ENCODE peak calls at places on chromosomes 13 and 19, in nine cellular contexts. Z, C, X, M, A, J, Q, V and P are unnamed samples.

GRCh38 chr19:33350538-33351309 is 22.8 kb upstream of the CEBPG start:
- DNase-seq in Q (no peak), Z (no peak), X (no peak), A (no peak), V (no peak), M (no peak), J (no peak), C (no peak), P (no peak)

GRCh38 chr13:42991892-42992584 is at the start of gene EPSTI1:
- DNase-seq in X (peak; percentile 94), Q (no peak), M (peak; percentile 14), C (peak; percentile 72), A (peak; percentile 55), V (peak; percentile 74), Z (peak; percentile 55), J (peak; percentile 75), P (peak; percentile 76)

GRCh38 chr13:31350560-31350959 is 150.8 kb downstream of the B3GLCT start:
- DNase-seq in C (no peak), Q (no peak), A (no peak), Z (no peak), J (no peak), X (no peak), V (no peak), M (no peak), P (no peak)

GRCh38 chr19:5447700-5448311 is 7.4 kb upstream of the ZNRF4 start:
- DNase-seq in X (peak; percentile 56), Z (no peak), V (no peak), J (no peak), Q (no peak), M (no peak), C (no peak), A (no peak), P (no peak)

GRCh38 chr19:1847684-1848398 is 442 bp downstream of the REXO1 start:
- DNase-seq in V (no peak), M (no peak), Z (peak; percentile 33), A (peak; percentile 25), Q (no peak), J (no peak), X (peak; percentile 49), C (peak; percentile 57), P (no peak)

GRCh38 chr19:20247016-20247683 is 80.1 kb downstream of the ZNF486 start:
- DNase-seq in V (peak; percentile 9), X (no peak), M (no peak), Z (no peak), C (peak; percentile 24), Q (no peak), J (no peak), A (no peak), P (no peak)

GRCh38 chr19:48724796-48725753 is 5.5 kb upstream of the MAMSTR start:
- DNase-seq in A (peak; percentile 97), C (no peak), M (no peak), Q (peak; percentile 99), V (no peak), Z (no peak), X (peak; percentile 67), J (no peak), P (peak; percentile 78)

GRCh38 chr19:51689751-51690358 is 3.3 kb upstream of the SPACA6 start:
- DNase-seq in A (no peak), X (no peak), J (peak; percentile 38), V (no peak), Q (no peak), M (no peak), Z (no peak), C (no peak), P (no peak)

GRCh38 chr13:99496322-99497142 is 4.7 kb upstream of the TM9SF2 start:
- DNase-seq in Z (peak; percentile 47), M (no peak), A (peak; percentile 25), J (peak; percentile 52), C (peak; percentile 61), V (peak; percentile 30), X (peak; percentile 35), Q (peak; percentile 59), P (no peak)

GRCh38 chr13:94710881-94711560 is 1.3 kb downstream of the SOX21 start:
- DNase-seq in C (peak; percentile 30), Z (no peak), X (no peak), A (no peak), Q (no peak), J (no peak), V (no peak), M (no peak), P (peak; percentile 69)

GRCh38 chr13:67069117-67069767 is 160.9 kb downstream of the PCDH9 start:
- DNase-seq in J (no peak), V (no peak), A (no peak), C (no peak), Z (no peak), X (no peak), Q (no peak), M (no peak), P (no peak)

GRCh38 chr13:112734696-112735547 is 45.1 kb downstream of the ATP11A start:
- DNase-seq in J (no peak), Q (no peak), C (no peak), Z (no peak), A (no peak), M (no peak), V (no peak), X (no peak), P (no peak)

GRCh38 chr13:67726979-67727378 is 496.8 kb upstream of the PCDH9 start:
- DNase-seq in M (no peak), Q (no peak), C (no peak), Z (no peak), A (no peak), X (no peak), V (no peak), J (peak; percentile 17), P (no peak)

GRCh38 chr19:46015080-46015960 is 7.5 kb downstream of the PGLYRP1 start:
- DNase-seq in A (no peak), M (no peak), V (peak; percentile 64), Z (peak; percentile 36), J (peak; percentile 74), Q (no peak), X (no peak), C (peak; percentile 67), P (peak; percentile 83)

GRCh38 chr19:9528757-9529336 is 9.6 kb downstream of the ZNF426 start:
- DNase-seq in A (peak; percentile 45), C (no peak), Z (no peak), X (no peak), M (no peak), V (no peak), Q (no peak), J (no peak), P (no peak)

GRCh38 chr13:92640936-92641335 is 585.7 kb upstream of the GPC6 start:
- DNase-seq in X (no peak), A (no peak), M (no peak), V (no peak), Z (no peak), J (no peak), Q (no peak), C (no peak), P (no peak)

GRCh38 chr19:33293255-33294057 is 8.9 kb downstream of the CEBPA start:
- DNase-seq in Z (no peak), M (no peak), Q (no peak), J (peak; percentile 46), C (no peak), A (peak; percentile 91), X (no peak), V (no peak), P (no peak)

GRCh38 chr13:113116871-113117271 is 5.7 kb upstream of the F10 start:
- DNase-seq in J (no peak), M (no peak), Z (no peak), A (no peak), X (no peak), Q (no peak), C (no peak), V (no peak), P (no peak)

GRCh38 chr13:36445806-36446423 is 13.6 kb downstream of the CCNA1 start:
- DNase-seq in Z (no peak), J (no peak), C (no peak), M (no peak), A (no peak), Q (no peak), V (no peak), X (no peak), P (no peak)

GRCh38 chr13:100668408-100668807 is 6.2 kb downstream of the TMTC4 start:
- DNase-seq in A (no peak), C (no peak), M (no peak), V (no peak), Z (no peak), X (no peak), J (no peak), Q (peak; percentile 61), P (no peak)

GRCh38 chr13:77425705-77426104 is 98.8 kb upstream of the MYCBP2 start:
- DNase-seq in Q (no peak), C (no peak), X (no peak), V (no peak), A (no peak), Z (no peak), M (no peak), J (no peak), P (no peak)

GRCh38 chr13:73730014-73730413 is 404.2 kb downstream of the KLF12 start:
- DNase-seq in Q (no peak), A (no peak), J (no peak), V (no peak), C (no peak), Z (no peak), M (no peak), X (no peak), P (no peak)

GRCh38 chr19:17560205-17560595 is 4.8 kb downstream of the COLGALT1 start:
- DNase-seq in M (no peak), V (no peak), Z (no peak), C (no peak), Q (peak; percentile 55), J (peak; percentile 55), A (peak; percentile 71), X (no peak), P (peak; percentile 4)

GRCh38 chr13:18952225-18953016 is 229.2 kb downstream of the TUBA3C start:
- DNase-seq in A (no peak), J (no peak), C (no peak), M (no peak), Q (no peak), V (no peak), X (no peak), Z (no peak), P (peak; percentile 15)

GRCh38 chr13:57604442-57604841 is 27.1 kb upstream of the PCDH17 start:
- DNase-seq in Q (no peak), V (no peak), X (no peak), M (no peak), C (no peak), Z (no peak), A (no peak), J (no peak), P (no peak)

GRCh38 chr19:4578552-4579248 is 19.2 kb upstream of the SEMA6B start:
- DNase-seq in Z (no peak), V (no peak), J (no peak), C (no peak), A (no peak), Q (no peak), X (no peak), M (no peak), P (no peak)

GRCh38 chr19:21321996-21322395 is 7.2 kb downstream of the ZNF708 start:
- DNase-seq in Z (no peak), M (no peak), V (no peak), Q (no peak), J (no peak), C (no peak), A (no peak), X (no peak), P (no peak)

GRCh38 chr19:18317998-18318800 is 4.7 kb downstream of the LSM4 start:
- DNase-seq in A (peak; percentile 54), V (peak; percentile 26), J (no peak), M (no peak), X (no peak), Z (no peak), Q (peak; percentile 40), C (peak; percentile 58), P (peak; percentile 17)

GRCh38 chr19:10625003-10625761 is at the start of gene SLC44A2:
- DNase-seq in X (no peak), V (no peak), C (no peak), J (peak; percentile 72), Q (no peak), Z (no peak), M (no peak), A (no peak), P (peak; percentile 29)

GRCh38 chr13:49341941-49342340 is 94.2 kb downstream of the CDADC1 start:
- DNase-seq in V (no peak), Z (no peak), M (no peak), Q (no peak), A (no peak), J (no peak), C (no peak), X (no peak), P (no peak)